ENCODE peak calls at places on chromosomes 6 and 20, in nine cellular contexts. U is fibroblast of mammary gland, C is neural progenitor cell, O is WTC11, R is uterus, J is Calu3, Z is neural crest cell, T is foreskin fibroblast, E is PC-3. B is an unnamed sample.

GRCh38 chr6:35302604-35303218 is 5.1 kb downstream of the DEF6 start:
- DNase-seq in U (peak), C (no peak), O (peak), R (no peak), J (peak), Z (no peak), T (peak), E (peak), B (no peak)

GRCh38 chr6:141677598-141678211 is 455.0 kb upstream of the GJE1 start:
- DNase-seq in U (peak), C (peak), O (no peak), R (no peak), J (peak), Z (no peak), T (peak), E (peak), B (peak)

GRCh38 chr20:17841751-17842191 is 126.8 kb downstream of the SNX5 start:
- DNase-seq in U (peak), C (no peak), O (no peak), R (peak), J (no peak), Z (no peak), T (no peak), E (no peak), B (no peak)

GRCh38 chr20:43563429-43563828 is 4.6 kb downstream of the SGK2 start:
- DNase-seq in U (peak), C (no peak), O (no peak), R (no peak), J (no peak), Z (no peak), T (no peak), E (no peak), B (no peak)

GRCh38 chr20:44988772-44989171 is 22.5 kb downstream of the STK4 start:
- DNase-seq in U (no peak), C (no peak), O (no peak), R (no peak), J (no peak), Z (no peak), T (no peak), E (no peak), B (no peak)

GRCh38 chr20:60210779-60211617 is 252.8 kb downstream of the CDH26 start:
- DNase-seq in U (peak), C (peak), O (peak), R (no peak), J (peak), Z (peak), T (peak), E (peak), B (peak)

GRCh38 chr6:147614501-147614900 is 106.0 kb downstream of the SAMD5 start:
- DNase-seq in U (no peak), C (no peak), O (no peak), R (no peak), J (no peak), Z (no peak), T (no peak), E (no peak), B (no peak)

GRCh38 chr6:130900913-130901312 is 73.7 kb downstream of the SMLR1 start:
- DNase-seq in U (peak), C (no peak), O (no peak), R (peak), J (peak), Z (no peak), T (peak), E (peak), B (peak)

GRCh38 chr6:26044140-26045045 is 42.8 kb upstream of the HFE start:
- DNase-seq in U (peak), C (no peak), O (no peak), R (no peak), J (no peak), Z (no peak), T (no peak), E (no peak), B (peak)

GRCh38 chr20:44070139-44070900 is 116.7 kb downstream of the JPH2 start:
- DNase-seq in U (no peak), C (no peak), O (no peak), R (no peak), J (no peak), Z (no peak), T (no peak), E (no peak), B (no peak)

GRCh38 chr6:33171889-33172203 is 20.4 kb downstream of the COL11A2 start:
- DNase-seq in U (no peak), C (no peak), O (no peak), R (no peak), J (no peak), Z (no peak), T (no peak), E (no peak), B (no peak)

GRCh38 chr6:25147191-25147590 is 132.0 kb upstream of the CARMIL1 start:
- DNase-seq in U (no peak), C (no peak), O (no peak), R (no peak), J (no peak), Z (no peak), T (no peak), E (no peak), B (no peak)

GRCh38 chr20:10558635-10559187 is 115.1 kb downstream of the JAG1 start:
- DNase-seq in U (peak), C (no peak), O (no peak), R (no peak), J (no peak), Z (no peak), T (peak), E (peak), B (peak)

GRCh38 chr6:25714765-25715164 is 39.8 kb upstream of the SLC17A4 start:
- DNase-seq in U (no peak), C (no peak), O (no peak), R (no peak), J (no peak), Z (no peak), T (no peak), E (no peak), B (no peak)

GRCh38 chr6:136646377-136646776 is 96.2 kb upstream of the MAP7 start:
- DNase-seq in U (peak), C (no peak), O (no peak), R (no peak), J (no peak), Z (no peak), T (no peak), E (no peak), B (peak)

DNA sequence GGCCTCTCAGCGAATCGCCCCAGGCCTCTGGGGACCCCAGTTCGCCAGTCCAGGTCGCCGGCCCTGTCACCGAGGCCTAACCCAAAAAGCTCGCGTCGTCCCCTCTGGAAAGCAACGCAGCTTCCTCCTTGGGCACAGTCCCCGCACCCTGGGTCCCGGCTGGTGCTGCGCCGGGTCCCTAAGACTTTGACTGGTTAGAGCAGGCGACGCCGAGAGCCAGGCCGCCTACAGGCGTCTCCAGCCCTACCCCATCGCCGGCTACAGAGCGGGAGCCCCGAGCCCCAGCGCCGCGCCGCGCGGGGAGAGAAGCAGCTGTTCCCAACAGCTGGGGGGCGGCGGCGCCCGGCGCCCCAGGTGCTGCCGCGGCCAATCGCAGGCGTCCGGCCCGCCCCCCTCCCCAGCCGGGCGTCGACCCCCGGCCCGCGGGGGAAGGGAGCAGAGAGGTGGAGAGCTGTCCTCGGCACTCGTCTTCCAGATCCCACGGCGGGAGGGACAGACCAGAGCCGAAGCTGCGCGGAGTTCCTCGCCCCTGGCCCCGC is 540 bp upstream of the RBM24 start:
- DNase-seq in U (no peak), C (peak), O (peak), R (peak), J (no peak), Z (peak), T (no peak), E (no peak), B (peak)
- TF ChIP-seq CTCF in U (no peak), C (no peak), O (no peak), R (no peak), J (no peak), Z (no peak), T (no peak), E (no peak), B (peak)

GRCh38 chr20:32761831-32762753 is at the start of gene DNMT3B:
- DNase-seq in U (peak), C (peak), O (peak), R (peak), J (peak), Z (peak), T (peak), E (peak), B (peak)
- TF ChIP-seq CTCF in U (no peak), C (peak), O (no peak), R (no peak), J (no peak), Z (peak), T (no peak), E (peak), B (peak)

GRCh38 chr6:90434096-90434495 is 137.5 kb upstream of the BACH2 start:
- DNase-seq in U (no peak), C (peak), O (peak), R (no peak), J (peak), Z (no peak), T (no peak), E (peak), B (no peak)
- TF ChIP-seq CTCF in U (no peak), C (peak), O (peak), R (no peak), J (no peak), Z (peak), T (no peak), E (peak), B (no peak)

DNA sequence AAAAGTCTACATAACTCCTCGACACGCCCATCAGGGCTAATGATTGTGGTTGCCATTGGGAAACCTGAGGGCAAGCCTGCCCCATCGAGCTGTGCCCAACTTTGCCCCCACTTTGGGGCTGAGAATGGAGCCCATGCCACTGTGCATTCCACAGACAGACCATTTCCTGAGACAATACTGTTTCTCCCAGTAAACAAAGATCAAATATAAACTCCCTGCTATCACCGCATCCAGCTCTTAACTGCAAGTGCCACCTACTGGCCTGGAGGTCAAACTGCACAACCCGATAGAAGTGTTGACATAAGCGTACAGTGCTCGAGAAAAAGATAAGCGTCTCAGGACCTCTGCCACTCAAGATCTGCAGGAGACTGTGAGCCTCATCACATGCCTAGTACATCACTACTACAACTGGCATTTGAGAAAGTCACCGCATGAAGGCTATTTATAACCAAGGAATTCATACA is 4.7 kb upstream of the DEFB126 start:
- DNase-seq in U (peak), C (no peak), O (peak), R (no peak), J (no peak), Z (no peak), T (no peak), E (peak), B (no peak)
- TF ChIP-seq CTCF in U (peak), C (peak), O (peak), R (no peak), J (no peak), Z (peak), T (no peak), E (peak), B (peak)

DNA sequence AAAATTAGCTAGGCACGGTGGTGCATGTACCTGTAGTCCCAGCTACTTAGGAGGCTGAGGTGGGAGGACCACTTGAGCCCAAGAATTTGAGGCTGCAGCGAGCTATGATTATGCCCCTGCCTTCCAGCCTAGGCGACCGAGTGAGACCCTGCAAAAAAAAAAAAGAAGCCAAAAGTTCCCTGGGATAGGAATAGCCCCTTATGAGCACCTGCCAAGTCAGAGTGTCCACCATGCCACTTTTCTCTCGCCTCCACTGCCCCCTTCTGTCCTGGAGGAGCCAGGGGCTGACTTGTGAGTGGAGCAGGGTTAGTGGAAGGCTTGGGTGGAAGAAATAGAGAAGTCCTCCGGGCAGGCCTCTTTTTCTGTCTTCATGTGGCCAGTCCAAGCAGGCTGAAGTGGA is 12.1 kb upstream of the DDX27 start:
- DNase-seq in U (no peak), C (no peak), O (peak), R (no peak), J (peak), Z (no peak), T (no peak), E (peak), B (no peak)
- TF ChIP-seq CTCF in U (peak), C (peak), O (no peak), R (no peak), J (peak), Z (no peak), T (no peak), E (peak), B (peak)

GRCh38 chr20:54197621-54198604 is 10.0 kb upstream of the PFDN4 start:
- DNase-seq in U (peak), C (peak), O (no peak), R (no peak), J (peak), Z (no peak), T (peak), E (peak), B (peak)
- TF ChIP-seq CTCF in U (peak), C (peak), O (no peak), R (no peak), J (peak), Z (peak), T (peak), E (peak), B (peak)

DNA sequence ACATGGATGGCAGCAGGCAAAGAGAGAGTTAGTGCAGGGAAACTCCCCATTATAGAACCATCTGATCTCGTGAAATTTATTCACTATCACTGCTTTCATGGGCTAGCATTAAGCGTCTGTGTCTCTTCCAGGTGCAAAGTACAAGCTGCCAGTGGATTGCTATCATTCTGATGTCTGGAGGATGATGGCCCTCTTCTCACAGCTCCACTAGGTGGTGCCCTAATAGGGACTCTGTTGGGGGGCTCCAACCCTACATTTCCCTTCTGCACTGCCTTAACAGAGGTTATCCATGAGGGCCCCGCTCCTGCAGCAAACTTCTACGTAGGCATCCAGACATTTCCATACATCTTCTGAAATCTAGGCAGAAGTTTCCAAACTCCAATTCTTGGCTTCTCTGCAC is 347.8 kb upstream of the HS3ST5 start:
- DNase-seq in U (no peak), C (peak), O (peak), R (no peak), J (no peak), Z (no peak), T (no peak), E (no peak), B (no peak)
- TF ChIP-seq CTCF in U (no peak), C (peak), O (no peak), R (no peak), J (no peak), Z (no peak), T (no peak), E (peak), B (no peak)

GRCh38 chr6:165743366-165743898 is 80.4 kb upstream of the PDE10A start:
- DNase-seq in U (no peak), C (no peak), O (no peak), R (no peak), J (no peak), Z (no peak), T (no peak), E (no peak), B (no peak)
- TF ChIP-seq CTCF in U (no peak), C (no peak), O (no peak), R (no peak), J (no peak), Z (no peak), T (no peak), E (no peak), B (no peak)

GRCh38 chr20:14632906-14633305 is 295.5 kb upstream of the FLRT3 start:
- DNase-seq in U (peak), C (no peak), O (peak), R (no peak), J (no peak), Z (no peak), T (no peak), E (no peak), B (no peak)
- TF ChIP-seq CTCF in U (peak), C (no peak), O (no peak), R (no peak), J (no peak), Z (no peak), T (no peak), E (no peak), B (no peak)

B was measured in HFFc6.